ENCODE peak calls at places on chromosomes 2 and 18, in seven cellular contexts. I is choroid plexus epithelial cell, N is brain microvascular endothelial cell, B is gastrocnemius medialis, F is neural crest cell, U is tibial artery, J is K562. C is an unnamed sample.

GRCh38 chr2:106020821-106021316 is 173.2 kb downstream of the UXS1 start:
- DNase-seq in I (no peak), B (no peak), U (peak; percentile 77), F (no peak), J (no peak), N (no peak), C (no peak)

GRCh38 chr2:129901754-129902415 is 77.6 kb upstream of the RAB6C start:
- DNase-seq in B (no peak), I (no peak), J (no peak), U (peak; percentile 41), N (no peak), F (no peak), C (no peak)

GRCh38 chr2:75157435-75157834 is 41.9 kb downstream of the TACR1 start:
- DNase-seq in J (no peak), U (no peak), I (no peak), N (no peak), F (no peak), B (no peak), C (peak; percentile 84)

GRCh38 chr2:96501886-96502810 is 3.0 kb downstream of the NEURL3 start:
- DNase-seq in F (no peak), U (peak; percentile 42), N (no peak), I (no peak), B (no peak), J (no peak), C (no peak)

GRCh38 chr2:208466133-208466919 is 59.7 kb downstream of the PTH2R start:
- DNase-seq in N (peak; percentile 6), F (peak; percentile 14), B (no peak), U (no peak), I (peak; percentile 42), J (peak; percentile 33), C (no peak)

GRCh38 chr2:158501301-158501700 is 44.5 kb downstream of the PKP4 start:
- DNase-seq in U (no peak), I (no peak), B (no peak), J (no peak), N (no peak), F (no peak), C (no peak)

GRCh38 chr2:129502781-129503180 is 476.7 kb upstream of the RAB6C start:
- DNase-seq in U (no peak), F (no peak), N (peak; percentile 6), J (no peak), B (no peak), I (peak; percentile 50), C (no peak)

GRCh38 chr2:158034198-158034831 is 67.4 kb upstream of the UPP2 start:
- DNase-seq in N (peak; percentile 73), I (peak; percentile 90), U (no peak), B (no peak), F (peak; percentile 31), J (peak; percentile 24), C (no peak)

GRCh38 chr18:6203791-6204190 is 210.9 kb downstream of the L3MBTL4 start:
- DNase-seq in I (no peak), N (no peak), U (no peak), B (no peak), J (no peak), F (no peak), C (no peak)

GRCh38 chr2:37189452-37190153 is 1.1 kb upstream of the SULT6B1 start:
- DNase-seq in F (no peak), B (no peak), I (peak; percentile 98), N (peak; percentile 90), U (no peak), J (no peak), C (peak; percentile 75)

GRCh38 chr2:204665244-204665643 is 120.0 kb downstream of the PARD3B start:
- DNase-seq in J (no peak), B (no peak), N (peak; percentile 58), I (peak; percentile 62), F (no peak), U (no peak), C (no peak)

GRCh38 chr2:55490554-55490953 is 29.0 kb upstream of the CFAP36 start:
- DNase-seq in J (peak; percentile 43), U (no peak), B (peak; percentile 45), F (no peak), I (peak; percentile 93), N (peak; percentile 92), C (peak; percentile 86)

GRCh38 chr2:437772-438393 is 150.0 kb upstream of the ALKAL2 start:
- DNase-seq in U (no peak), I (no peak), J (no peak), N (no peak), F (no peak), B (no peak), C (no peak)

GRCh38 chr2:134774786-134775641 is 56.2 kb upstream of the TMEM163 start:
- DNase-seq in U (no peak), I (no peak), N (no peak), F (no peak), J (no peak), B (no peak), C (peak; percentile 84)

GRCh38 chr2:134777593-134777992 is 58.8 kb upstream of the TMEM163 start:
- DNase-seq in N (no peak), I (no peak), F (no peak), J (no peak), U (no peak), B (no peak), C (no peak)

GRCh38 chr2:134780977-134781376 is 57.4 kb upstream of the ACMSD start:
- DNase-seq in B (no peak), J (no peak), F (no peak), I (no peak), N (no peak), U (no peak), C (no peak)

GRCh38 chr2:134776836-134777235 is 58.0 kb upstream of the TMEM163 start:
- DNase-seq in B (no peak), I (no peak), F (no peak), U (no peak), J (no peak), N (no peak), C (no peak)

DNA sequence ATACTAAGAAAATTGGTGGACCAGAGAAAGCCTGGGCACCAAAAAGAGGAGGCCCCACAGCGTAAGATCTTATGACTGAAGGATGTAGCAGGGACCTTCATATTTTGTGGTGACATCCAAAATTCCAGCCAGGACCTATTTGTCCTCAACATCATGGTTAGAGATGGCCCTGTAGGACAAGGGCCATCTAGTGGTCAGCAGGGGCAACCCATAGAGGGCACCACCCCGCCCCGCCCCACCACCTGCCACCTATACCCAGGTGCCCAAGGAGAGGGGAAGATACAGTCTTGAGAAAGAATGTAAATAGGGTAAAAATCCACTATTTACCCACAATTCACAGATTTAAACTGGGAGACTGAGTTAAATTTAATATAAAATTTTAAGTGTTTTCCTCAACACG is 59.6 kb upstream of the TMEM163 start:
- DNase-seq in F (no peak), I (no peak), N (no peak), J (peak; percentile 20), U (no peak), B (no peak), C (no peak)
- TF ChIP-seq CTCF in F (peak; percentile 36), I (no peak), N (peak; percentile 41), J (peak; percentile 84), U (no peak), B (no peak), C (peak; percentile 9)

GRCh38 chr2:108852375-108852774 is 65.8 kb downstream of the CCDC138 start:
- DNase-seq in B (no peak), U (no peak), I (no peak), F (no peak), J (no peak), N (no peak), C (no peak)

GRCh38 chr2:108853421-108853820 is 66.8 kb downstream of the CCDC138 start:
- DNase-seq in U (no peak), J (no peak), F (no peak), B (no peak), N (peak; percentile 74), I (peak; percentile 87), C (no peak)

GRCh38 chr2:108858894-108859293 is 72.3 kb downstream of the CCDC138 start:
- DNase-seq in U (no peak), I (peak; percentile 50), F (no peak), B (no peak), J (no peak), N (peak; percentile 15), C (no peak)

GRCh38 chr2:108854484-108854883 is 67.9 kb downstream of the CCDC138 start:
- DNase-seq in N (no peak), U (no peak), I (no peak), B (no peak), J (no peak), F (no peak), C (no peak)

DNA sequence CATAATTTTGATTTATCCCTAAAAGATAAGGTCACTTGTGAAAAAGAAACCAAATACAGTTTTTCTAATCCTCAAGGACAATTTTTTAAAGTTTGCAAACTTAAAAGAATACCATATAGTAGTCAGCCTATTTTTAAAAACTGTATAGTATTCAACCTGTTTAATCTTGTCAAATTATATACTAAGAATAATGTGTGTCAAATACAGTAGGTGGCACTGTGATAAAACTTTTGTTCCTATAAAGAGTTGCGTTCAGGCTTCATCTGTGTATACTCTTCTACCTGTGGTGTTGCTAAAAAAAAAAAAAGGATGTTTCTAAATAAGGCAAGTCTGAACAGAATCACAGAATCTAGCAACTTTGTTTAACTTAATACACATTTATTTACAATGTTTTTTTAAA is 68.6 kb downstream of the CCDC138 start:
- DNase-seq in B (no peak), J (no peak), N (no peak), I (peak; percentile 38), F (no peak), U (no peak), C (peak; percentile 19)
- TF ChIP-seq CTCF in B (no peak), J (no peak), N (no peak), I (peak; percentile 23), F (peak; percentile 56), U (no peak), C (peak; percentile 35)

DNA sequence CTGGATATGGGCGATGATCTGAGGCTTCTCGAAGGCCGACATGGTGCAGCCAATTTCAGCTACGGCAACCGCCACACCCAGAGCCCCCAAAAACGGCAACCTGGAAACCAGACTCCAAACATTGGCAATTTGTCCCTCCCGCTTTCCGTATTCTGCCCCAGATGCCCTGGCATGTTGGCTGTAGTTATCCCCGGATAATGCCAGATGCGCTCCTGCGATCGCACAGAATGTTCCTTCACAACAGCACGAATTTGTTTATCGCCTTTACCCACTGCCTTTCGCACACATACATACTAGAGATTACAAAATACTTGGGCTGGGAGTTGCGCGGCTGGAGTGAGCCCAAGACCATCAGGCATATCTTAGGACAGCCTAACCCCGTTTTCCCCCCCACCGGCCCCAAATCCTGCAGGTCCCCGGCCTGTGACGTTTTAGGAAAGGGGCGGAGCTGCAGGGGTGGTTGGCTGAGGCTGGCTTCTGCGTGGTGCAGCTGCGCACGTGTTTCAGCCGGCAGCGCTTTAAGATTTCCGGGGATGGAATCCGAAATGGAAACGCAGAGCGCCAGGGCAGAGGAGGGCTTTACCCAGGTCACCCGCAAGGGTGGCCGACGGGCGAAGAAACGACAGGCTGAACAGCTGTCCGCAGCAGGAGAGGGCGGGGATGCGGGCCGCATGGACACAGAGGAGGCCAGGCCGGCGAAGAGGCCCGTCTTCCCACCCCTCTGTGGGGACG is at the start of gene PNO1:
- DNase-seq in B (peak; percentile 94), F (peak; percentile 95), N (peak; percentile 91), U (peak; percentile 97), I (peak; percentile 97), J (peak; percentile 97), C (peak; percentile 97)
- TF ChIP-seq CTCF in B (no peak), F (no peak), N (peak; percentile 11), U (no peak), I (no peak), J (no peak), C (no peak)

DNA sequence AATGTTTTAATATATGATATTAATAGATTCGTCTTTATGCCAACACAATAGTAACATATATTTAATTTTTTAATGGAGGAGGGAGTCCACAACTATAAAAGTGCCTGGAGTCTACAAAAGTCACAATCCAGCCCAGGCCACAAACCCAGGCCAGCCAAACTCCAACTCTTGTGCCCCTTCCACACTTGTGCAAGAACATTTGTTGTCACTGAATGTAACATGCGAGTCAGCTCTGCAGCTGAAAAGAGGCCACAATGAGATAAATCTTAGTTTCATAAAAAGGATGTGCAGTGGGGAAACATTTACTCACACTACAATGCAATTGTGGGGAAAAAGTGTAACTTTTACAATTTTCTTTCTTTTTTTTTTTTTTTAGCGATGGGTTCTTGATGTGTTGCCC is 110.8 kb downstream of the MCFD2 start:
- DNase-seq in B (no peak), I (no peak), F (no peak), N (no peak), U (peak; percentile 59), J (no peak), C (no peak)
- TF ChIP-seq CTCF in B (no peak), I (no peak), F (no peak), N (no peak), U (no peak), J (no peak), C (no peak)